ENCODE peak calls at places on chromosomes 2 and 18, in seven cellular contexts. I, W, U, Q, X, J and Z are unnamed samples.
A peak's percentile ranks its signal among the peaks of the same experiment; 100 is the strongest.

GRCh38 chr2:107717666-107718065 is 109.0 kb upstream of the RGPD4 start:
- ATAC-seq in I (no peak), U (no peak), Q (no peak), W (no peak), X (no peak), J (no peak), Z (no peak)

GRCh38 chr2:37454851-37455762 is 110.7 kb downstream of the QPCT start:
- ATAC-seq in X (no peak), I (no peak), J (peak; percentile 71), U (no peak), W (no peak), Q (peak; percentile 64), Z (peak; percentile 95)

GRCh38 chr2:43454791-43455190 is 141.0 kb downstream of the THADA start:
- ATAC-seq in X (no peak), U (no peak), J (no peak), I (no peak), Q (no peak), W (no peak), Z (no peak)

GRCh38 chr18:3060667-3061580 is 48.0 kb upstream of the LPIN2 start:
- ATAC-seq in W (peak; percentile 47), I (peak; percentile 63), J (no peak), U (peak; percentile 46), Q (peak; percentile 17), X (peak; percentile 16), Z (no peak)

GRCh38 chr2:163571423-163572102 is 164.2 kb downstream of the FIGN start:
- ATAC-seq in X (peak; percentile 77), W (no peak), I (peak; percentile 94), J (no peak), U (no peak), Q (no peak), Z (no peak)

GRCh38 chr18:55787674-55788073 is 199.7 kb upstream of the TCF4 start:
- ATAC-seq in I (no peak), U (no peak), X (no peak), J (no peak), W (no peak), Q (no peak), Z (no peak)

GRCh38 chr18:41459657-41460056 is 495.4 kb upstream of the PIK3C3 start:
- ATAC-seq in J (no peak), X (no peak), Q (no peak), I (no peak), W (no peak), U (no peak), Z (no peak)

GRCh38 chr2:174428214-174428613 is 32.7 kb downstream of the SCRN3 start:
- ATAC-seq in J (no peak), U (no peak), W (no peak), Q (no peak), X (no peak), I (no peak), Z (no peak)

GRCh38 chr2:38610851-38611801 is 8.4 kb upstream of the HNRNPLL start:
- ATAC-seq in Q (no peak), J (no peak), X (peak; percentile 43), W (peak; percentile 72), U (peak; percentile 83), I (peak; percentile 80), Z (peak; percentile 90)

GRCh38 chr18:23194969-23195957 is 60.0 kb downstream of the CABLES1 start:
- ATAC-seq in J (peak; percentile 60), I (no peak), X (no peak), W (no peak), Q (peak; percentile 50), U (no peak), Z (no peak)

GRCh38 chr2:26567534-26567933 is 73.6 kb downstream of the CIB4 start:
- ATAC-seq in X (no peak), I (no peak), J (no peak), Q (no peak), W (no peak), U (no peak), Z (no peak)

GRCh38 chr2:109436635-109437225 is 177.0 kb downstream of the SEPTIN10 start:
- ATAC-seq in W (no peak), Q (no peak), J (peak; percentile 14), X (no peak), U (no peak), I (no peak), Z (peak; percentile 45)

GRCh38 chr2:11589316-11589940 is 55.6 kb downstream of the GREB1 start:
- ATAC-seq in I (no peak), J (no peak), Q (no peak), X (no peak), U (no peak), W (no peak), Z (no peak)

GRCh38 chr2:67974564-67975430 is 88.0 kb downstream of the C1D start:
- ATAC-seq in Q (peak; percentile 72), U (no peak), J (peak; percentile 51), W (no peak), I (peak; percentile 32), X (peak; percentile 80), Z (peak; percentile 35)

GRCh38 chr18:23756590-23757540 is 67.6 kb downstream of the LAMA3 start:
- ATAC-seq in U (no peak), W (no peak), X (no peak), J (no peak), I (no peak), Q (no peak), Z (no peak)

GRCh38 chr18:8860845-8861642 is 155.7 kb downstream of the MTCL1 start:
- ATAC-seq in W (no peak), X (no peak), U (no peak), Q (no peak), J (no peak), I (no peak), Z (peak; percentile 74)

GRCh38 chr18:31723998-31724711 is 36.5 kb downstream of the SLC25A52 start:
- ATAC-seq in X (peak; percentile 52), I (peak; percentile 78), Q (peak; percentile 78), W (no peak), U (peak; percentile 20), J (peak; percentile 87), Z (peak; percentile 40)

GRCh38 chr2:46353509-46353908 is 56.3 kb downstream of the EPAS1 start:
- ATAC-seq in X (peak; percentile 4), J (no peak), W (no peak), I (peak; percentile 5), Q (no peak), U (no peak), Z (peak; percentile 72)

GRCh38 chr2:144595686-144596073 is 75.8 kb upstream of the ZEB2 start:
- ATAC-seq in X (no peak), Q (no peak), I (no peak), J (no peak), W (no peak), U (no peak), Z (no peak)

GRCh38 chr18:2719040-2719439 is 63.5 kb downstream of the SMCHD1 start:
- ATAC-seq in U (no peak), W (no peak), X (no peak), J (no peak), Q (no peak), I (no peak), Z (no peak)

GRCh38 chr2:134792147-134792546 is 46.3 kb upstream of the ACMSD start:
- ATAC-seq in X (no peak), U (no peak), J (no peak), Q (no peak), W (no peak), I (no peak), Z (no peak)

GRCh38 chr2:46748121-46748520 is 167.5 kb downstream of the MCFD2 start:
- ATAC-seq in U (no peak), I (no peak), Q (no peak), J (no peak), X (no peak), W (no peak), Z (no peak)

GRCh38 chr2:205698556-205699282 is 16.4 kb downstream of the NRP2 start:
- ATAC-seq in Q (peak; percentile 16), W (no peak), J (peak; percentile 24), I (peak; percentile 48), X (no peak), U (no peak), Z (no peak)

GRCh38 chr18:50127516-50128229 is 67.3 kb downstream of the MYO5B start:
- ATAC-seq in J (no peak), W (no peak), I (peak; percentile 48), U (no peak), Q (no peak), X (no peak), Z (peak; percentile 59)

GRCh38 chr18:5895886-5896740 is 791 bp upstream of the TMEM200C start:
- ATAC-seq in U (no peak), X (peak; percentile 47), Q (peak; percentile 78), W (no peak), I (peak; percentile 66), J (peak; percentile 27), Z (peak; percentile 18)

GRCh38 chr2:99970292-99970868 is 172.0 kb downstream of the AFF3 start:
- ATAC-seq in X (no peak), U (no peak), Q (no peak), I (peak; percentile 81), J (no peak), W (no peak), Z (no peak)

GRCh38 chr2:127187831-127188230 is 32.3 kb downstream of the CYP27C1 start:
- ATAC-seq in I (no peak), J (no peak), X (no peak), Q (no peak), W (no peak), U (no peak), Z (no peak)

GRCh38 chr2:103166406-103167324 is 404.8 kb downstream of the TMEM182 start:
- ATAC-seq in J (no peak), U (no peak), W (no peak), X (no peak), Q (no peak), I (peak; percentile 82), Z (no peak)

GRCh38 chr18:22106536-22107292 is 62.7 kb upstream of the GATA6 start:
- ATAC-seq in J (no peak), I (peak; percentile 92), X (peak; percentile 82), U (no peak), Q (peak; percentile 88), W (no peak), Z (no peak)

GRCh38 chr18:57863706-57864105 is 60.6 kb upstream of the ATP8B1 start:
- ATAC-seq in I (no peak), J (no peak), Q (no peak), U (peak; percentile 55), X (no peak), W (no peak), Z (no peak)